ENCODE peak calls at places on chromosome 1, in four cellular contexts. S is adrenal gland, A is GM06990, L is sigmoid colon. P is an unnamed sample.

GRCh38 chr1:35486858-35487408 is 70.3 kb downstream of the KIAA0319L start:
- DNase-seq in S (no peak), A (no peak), L (no peak), P (no peak)

GRCh38 chr1:197302775-197303174 is 34.7 kb downstream of the CRB1 start:
- DNase-seq in S (no peak), A (no peak), L (no peak), P (peak)

GRCh38 chr1:184972281-184973055 is 1.8 kb downstream of the NIBAN1 start:
- DNase-seq in S (no peak), A (no peak), L (no peak), P (no peak)

GRCh38 chr1:78840447-78841251 is 165.9 kb downstream of the ADGRL4 start:
- DNase-seq in S (no peak), A (no peak), L (no peak), P (no peak)

GRCh38 chr1:23837905-23838304 is 12.7 kb upstream of the HMGCL start:
- DNase-seq in S (no peak), A (peak), L (no peak), P (no peak)

GRCh38 chr1:40153073-40153770 is 8.0 kb upstream of the RLF start:
- DNase-seq in S (no peak), A (peak), L (no peak), P (no peak)

GRCh38 chr1:41387667-41388091 is 26.4 kb downstream of the FOXO6 start:
- DNase-seq in S (peak), A (no peak), L (peak), P (peak)

GRCh38 chr1:181656491-181656890 is 173.2 kb downstream of the CACNA1E start:
- DNase-seq in S (no peak), A (no peak), L (no peak), P (no peak)

GRCh38 chr1:152185544-152186391 is 26.7 kb upstream of the RPTN start:
- DNase-seq in S (peak), A (peak), L (no peak), P (no peak)

DNA sequence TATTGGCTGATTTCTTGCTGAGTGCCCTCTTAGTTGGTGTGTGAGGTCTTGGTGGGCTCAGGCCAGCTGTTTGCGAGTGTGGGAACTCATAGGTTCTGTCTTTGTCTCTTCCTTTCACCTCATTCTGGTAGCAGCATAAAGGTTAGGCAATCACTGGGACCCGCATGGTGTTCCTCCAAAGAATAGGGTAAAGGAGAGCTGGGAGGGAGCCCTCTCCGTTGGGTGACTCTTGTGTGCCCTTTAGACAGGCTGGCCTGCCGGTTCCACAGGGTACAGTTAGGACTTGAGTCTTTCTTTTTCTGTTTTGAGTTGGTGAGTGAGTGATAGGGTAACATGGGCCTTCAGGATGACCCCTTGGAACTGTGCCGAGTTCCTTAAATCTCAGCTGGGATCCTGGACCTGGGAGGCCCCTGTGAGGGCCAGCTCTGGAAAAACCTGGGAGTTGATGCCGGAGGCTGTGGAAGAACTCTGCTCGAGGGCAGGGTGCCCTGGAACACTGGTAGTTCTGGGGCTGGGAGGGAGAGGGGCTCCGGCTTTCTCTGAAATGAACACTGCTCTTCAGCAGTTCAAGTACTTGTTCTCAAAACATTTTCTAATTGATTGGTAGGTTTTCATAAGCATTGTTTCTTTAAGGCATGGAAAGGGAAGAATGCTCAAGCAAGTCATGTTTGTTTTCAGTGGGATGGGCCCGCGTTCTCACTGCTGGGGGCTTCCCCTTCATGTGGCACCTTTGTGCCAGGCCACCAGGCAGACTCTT is 2.1 kb upstream of the THAP3 start:
- DNase-seq in S (no peak), A (no peak), L (no peak), P (no peak)
- H3K4me3 ChIP-seq in S (no peak), A (no peak), L (no peak), P (no peak)

DNA sequence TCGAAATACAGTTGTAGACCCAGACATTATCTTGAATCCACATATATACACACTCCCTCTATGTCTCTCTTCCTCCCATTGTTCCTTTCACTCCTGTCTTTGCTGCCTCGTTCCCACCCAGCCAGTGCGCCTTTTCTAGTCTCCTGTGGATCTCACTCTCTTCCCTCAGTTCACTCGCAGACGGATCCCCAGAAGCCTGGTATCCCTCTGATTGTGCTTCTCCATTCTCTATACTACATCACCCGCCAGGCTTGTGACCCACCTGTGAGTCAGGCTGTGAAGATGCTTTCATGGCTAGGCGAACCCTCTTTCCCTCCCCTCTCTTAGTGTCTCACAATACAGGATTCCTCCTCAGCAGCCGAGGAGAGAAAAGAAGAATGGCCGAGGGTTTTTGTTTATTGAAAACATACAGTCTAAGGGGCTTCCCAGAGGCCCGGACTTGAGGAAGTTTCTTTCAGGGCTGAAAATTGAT is 1.5 kb downstream of the HCN3 start:
- DNase-seq in S (no peak), A (no peak), L (no peak), P (no peak)
- TF ChIP-seq CTCF in S (no peak), A (no peak), L (no peak), P (no peak)

GRCh38 chr1:53153752-53154151 is 11.3 kb upstream of the SLC1A7 start:
- DNase-seq in S (no peak), A (no peak), L (no peak), P (no peak)
- H3K4me3 ChIP-seq in S (no peak), A (no peak), L (no peak), P (no peak)

GRCh38 chr1:83761977-83762376 is 237.0 kb downstream of the TTLL7 start:
- DNase-seq in S (no peak), A (no peak), L (no peak), P (no peak)

GRCh38 chr1:83762419-83762818 is 236.5 kb downstream of the TTLL7 start:
- DNase-seq in S (no peak), A (no peak), L (no peak), P (no peak)

GRCh38 chr1:83760211-83760978 is 238.5 kb downstream of the TTLL7 start:
- DNase-seq in S (no peak), A (no peak), L (no peak), P (no peak)

GRCh38 chr1:83763281-83764095 is 235.4 kb downstream of the TTLL7 start:
- DNase-seq in S (no peak), A (no peak), L (no peak), P (no peak)

GRCh38 chr1:83761084-83761760 is 237.7 kb downstream of the TTLL7 start:
- DNase-seq in S (no peak), A (peak), L (no peak), P (no peak)
- TF ChIP-seq CTCF in S (no peak), A (no peak), L (no peak), P (no peak)